ENCODE peak calls at places on chromosome 19, in five cellular contexts. One of them, this sample, is unnamed.
A peak's percentile ranks its signal among the peaks of the same experiment; 100 is the strongest.

GRCh38 chr19:49870309-49870901 is 3.0 kb upstream of the PNKP start:
- DNase-seq in NCI-H510A: no peak
- DNase-seq in HS-5: no peak
- DNase-seq in OCI-M1: peak; percentile 61
- DNase-seq in keratinocyte: no peak
- DNase-seq in this sample: no peak

GRCh38 chr19:50724522-50725217 is 1.5 kb downstream of the CLEC11A start:
- DNase-seq in NCI-H510A: no peak
- DNase-seq in HS-5: peak; percentile 97
- DNase-seq in OCI-M1: peak; percentile 100
- DNase-seq in keratinocyte: peak; percentile 96
- DNase-seq in this sample: peak; percentile 95

GRCh38 chr19:2365201-2365970 is 5.3 kb downstream of the TMPRSS9 start:
- DNase-seq in NCI-H510A: no peak
- DNase-seq in HS-5: no peak
- DNase-seq in OCI-M1: no peak
- DNase-seq in keratinocyte: no peak
- DNase-seq in this sample: no peak

GRCh38 chr19:32453736-32454135 is 48.2 kb downstream of the DPY19L3 start:
- DNase-seq in NCI-H510A: no peak
- DNase-seq in HS-5: no peak
- DNase-seq in OCI-M1: no peak
- DNase-seq in keratinocyte: no peak
- DNase-seq in this sample: no peak

GRCh38 chr19:873084-874019 is 13.9 kb downstream of the CFD start:
- DNase-seq in NCI-H510A: no peak
- DNase-seq in HS-5: no peak
- DNase-seq in OCI-M1: peak; percentile 71
- DNase-seq in keratinocyte: peak; percentile 86
- DNase-seq in this sample: no peak

GRCh38 chr19:925087-925911 is 536 bp upstream of the ARID3A start:
- DNase-seq in NCI-H510A: no peak
- DNase-seq in HS-5: peak; percentile 53
- DNase-seq in OCI-M1: peak; percentile 84
- DNase-seq in keratinocyte: no peak
- DNase-seq in this sample: no peak

GRCh38 chr19:58218899-58219298 is 9.8 kb upstream of the ZNF544 start:
- DNase-seq in NCI-H510A: no peak
- DNase-seq in HS-5: no peak
- DNase-seq in OCI-M1: peak; percentile 66
- DNase-seq in keratinocyte: no peak
- DNase-seq in this sample: no peak

GRCh38 chr19:4367781-4368127 is 24.4 kb downstream of the MPND start:
- DNase-seq in NCI-H510A: no peak
- DNase-seq in HS-5: no peak
- DNase-seq in OCI-M1: no peak
- DNase-seq in keratinocyte: no peak
- DNase-seq in this sample: no peak

GRCh38 chr19:33273881-33274662 is 28.3 kb downstream of the CEBPA start:
- DNase-seq in NCI-H510A: no peak
- DNase-seq in HS-5: no peak
- DNase-seq in OCI-M1: peak; percentile 38
- DNase-seq in keratinocyte: peak; percentile 73
- DNase-seq in this sample: peak; percentile 86

GRCh38 chr19:52200044-52200443 is 10.2 kb downstream of the PPP2R1A start:
- DNase-seq in NCI-H510A: no peak
- DNase-seq in HS-5: peak; percentile 57
- DNase-seq in OCI-M1: no peak
- DNase-seq in keratinocyte: no peak
- DNase-seq in this sample: peak; percentile 58